ENCODE peak calls at places on chromosomes 3 and 15, in six cellular contexts. U, D, A, H, Q and B are unnamed samples. For H3K4me1, the result is how much of the 10 kb centered on the place peaks cover.

GRCh38 chr15:20310603-20311002 is 231.0 kb downstream of the GOLGA6L6 start:
- DNase-seq in U (no peak), D (no peak), A (no peak), H (no peak), Q (no peak), B (no peak)

GRCh38 chr3:140595295-140595694 is 82.6 kb upstream of the TRIM42 start:
- DNase-seq in U (no peak), D (no peak), A (peak), H (no peak), Q (no peak), B (no peak)

GRCh38 chr15:85403745-85404144 is 23.3 kb downstream of the AKAP13 start:
- DNase-seq in U (no peak), D (no peak), A (no peak), H (no peak), Q (no peak), B (no peak)

GRCh38 chr3:150613034-150613433 is 9.9 kb downstream of the SELENOT start:
- DNase-seq in U (no peak), D (no peak), A (no peak), H (no peak), Q (no peak), B (no peak)

GRCh38 chr3:37330466-37330865 is 156.1 kb upstream of the LRRFIP2 start:
- DNase-seq in U (no peak), D (no peak), A (no peak), H (no peak), Q (no peak), B (no peak)

GRCh38 chr15:90300988-90301715 is 35.7 kb downstream of the NGRN start:
- DNase-seq in U (no peak), D (peak), A (peak), H (peak), Q (peak), B (peak)

GRCh38 chr3:86418861-86419260 is 572.1 kb downstream of the VGLL3 start:
- DNase-seq in U (no peak), D (no peak), A (no peak), H (no peak), Q (no peak), B (no peak)

GRCh38 chr3:196227629-196228493 is 11.5 kb downstream of the SLC51A start:
- DNase-seq in U (no peak), D (no peak), A (no peak), H (no peak), Q (no peak), B (no peak)

GRCh38 chr3:54511766-54512365 is 389.5 kb downstream of the CACNA2D3 start:
- DNase-seq in U (no peak), D (no peak), A (peak), H (no peak), Q (no peak), B (peak)

GRCh38 chr15:42274693-42274971 is 1.4 kb upstream of the TMEM87A start:
- DNase-seq in U (no peak), D (no peak), A (peak), H (no peak), Q (no peak), B (no peak)

GRCh38 chr3:23761440-23761896 is 44.3 kb upstream of the UBE2E1 start:
- DNase-seq in U (no peak), D (no peak), A (peak), H (peak), Q (no peak), B (no peak)

GRCh38 chr3:104411760-104412159 is 954.9 kb upstream of the ALCAM start:
- DNase-seq in U (no peak), D (no peak), A (no peak), H (no peak), Q (no peak), B (no peak)

DNA sequence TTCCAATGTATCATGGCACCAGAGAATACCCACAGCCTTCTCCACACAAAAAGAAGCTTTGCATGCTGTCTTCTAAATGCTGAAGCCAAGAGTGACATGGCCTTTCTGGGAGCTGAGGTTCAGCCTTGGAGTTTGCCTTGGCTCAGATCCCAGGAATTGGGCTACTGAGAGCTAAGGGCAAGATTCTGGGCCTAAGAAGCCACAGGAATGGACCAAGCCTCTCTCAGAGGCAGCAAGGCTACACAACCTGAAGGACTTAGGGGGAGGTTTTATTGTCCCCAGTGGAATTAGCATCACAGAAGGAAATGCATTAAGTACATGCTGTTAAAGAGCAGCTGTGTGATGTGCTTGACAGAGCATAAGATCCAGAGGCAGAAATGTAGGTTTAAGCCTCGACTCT is 1078.5 kb downstream of the TUSC7 start:
- DNase-seq in U (no peak), D (no peak), A (no peak), H (no peak), Q (peak), B (peak)
- H3K27ac ChIP-seq in U (no peak), D (no peak), A (no peak), H (no peak), Q (no peak), B (no peak)

DNA sequence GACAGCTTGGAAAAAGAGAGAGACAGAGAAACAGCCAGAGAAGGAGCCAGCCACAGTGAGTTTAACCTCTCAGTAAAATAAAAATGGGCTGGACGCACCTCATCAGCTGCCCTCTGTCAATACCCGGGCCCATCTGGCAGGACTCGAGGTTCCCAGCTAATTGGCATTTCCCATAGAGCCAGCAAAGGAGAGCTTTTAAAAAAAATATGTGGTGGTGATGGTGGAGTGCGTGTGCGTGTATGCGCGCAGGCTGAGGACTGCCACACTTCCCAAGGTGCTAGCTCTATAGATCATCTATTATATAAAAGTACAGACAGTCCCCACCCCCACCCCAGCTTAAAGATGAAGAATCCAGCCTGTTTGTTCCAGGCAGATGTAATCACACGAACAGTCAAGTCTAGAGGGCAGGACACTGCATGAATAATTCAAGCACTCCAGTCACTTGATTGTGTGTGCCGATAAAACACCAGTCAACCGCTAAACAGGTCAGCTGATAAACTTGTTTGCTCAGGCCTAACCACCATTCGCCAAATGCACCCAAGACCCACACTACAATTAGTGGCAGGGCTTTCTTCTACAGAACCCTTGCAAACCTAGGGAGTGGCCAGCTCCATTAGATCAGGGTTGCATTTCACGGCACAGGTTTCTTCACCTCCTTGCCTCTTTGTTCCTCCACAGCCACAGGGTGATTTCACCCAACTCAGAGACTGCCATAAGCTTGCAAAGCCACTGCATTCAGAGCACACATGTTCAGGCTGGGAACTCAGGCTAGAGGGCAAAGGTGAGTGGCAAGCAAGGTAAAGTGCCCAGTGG is 5.9 kb downstream of the TLE3 start:
- DNase-seq in U (no peak), D (no peak), A (peak), H (no peak), Q (peak), B (peak)
- H3K4me1 ChIP-seq in U (under half), D (half or more), A (under half), H (under half), Q (half or more), B (under half)

GRCh38 chr15:69138963-69139362 is 21.5 kb upstream of the GLCE start:
- DNase-seq in U (no peak), D (no peak), A (no peak), H (no peak), Q (no peak), B (no peak)
- H3K27ac ChIP-seq in U (no peak), D (no peak), A (no peak), H (no peak), Q (no peak), B (no peak)

GRCh38 chr15:71591057-71591456 is 219.3 kb upstream of the NR2E3 start:
- DNase-seq in U (no peak), D (no peak), A (no peak), H (no peak), Q (no peak), B (no peak)
- H3K4me1 ChIP-seq in U (under half), D (under half), A (under half), H (under half), Q (under half), B (under half)